ENCODE peak calls at places on chromosomes 3 and 15, in six cellular contexts. F, N, A, T, U and K are unnamed samples.

GRCh38 chr3:169627073-169627472 is 36.4 kb downstream of the MECOM start:
- DNase-seq in F (no peak), N (no peak), A (no peak), T (no peak), U (no peak), K (no peak)

GRCh38 chr15:62068787-62069170 is 2.0 kb downstream of the C2CD4A start:
- DNase-seq in F (no peak), N (no peak), A (no peak), T (no peak), U (no peak), K (no peak)

GRCh38 chr3:69329897-69330296 is 56.0 kb downstream of the FRMD4B start:
- DNase-seq in F (peak; percentile 69), N (no peak), A (no peak), T (no peak), U (no peak), K (no peak)

GRCh38 chr3:99131876-99132275 is 230.4 kb upstream of the DCBLD2 start:
- DNase-seq in F (no peak), N (no peak), A (no peak), T (peak; percentile 17), U (peak; percentile 33), K (no peak)

GRCh38 chr15:91887321-91887720 is 33.8 kb downstream of the SLCO3A1 start:
- DNase-seq in F (no peak), N (no peak), A (no peak), T (no peak), U (no peak), K (no peak)

GRCh38 chr3:50267280-50267913 is 1.6 kb upstream of the SEMA3B start:
- DNase-seq in F (peak; percentile 72), N (no peak), A (no peak), T (no peak), U (no peak), K (no peak)

GRCh38 chr3:99246010-99246654 is 344.6 kb upstream of the DCBLD2 start:
- DNase-seq in F (no peak), N (no peak), A (no peak), T (peak; percentile 56), U (no peak), K (no peak)

GRCh38 chr15:25930931-25931330 is 67.8 kb upstream of the ATP10A start:
- DNase-seq in F (no peak), N (no peak), A (no peak), T (no peak), U (no peak), K (no peak)